ENCODE peak calls at places on chromosomes 11 and 22, in five cellular contexts. E, L, V, Q and A are unnamed samples.

GRCh38 chr11:84249344-84250135 is 963.4 kb upstream of the CCDC90B start:
- DNase-seq in L (no peak), Q (no peak), E (no peak), V (peak), A (no peak)

GRCh38 chr11:134580635-134581025 is 168.6 kb upstream of the B3GAT1 start:
- DNase-seq in E (no peak), L (no peak), V (no peak), Q (no peak), A (no peak)

GRCh38 chr11:65060913-65061408 is 2.6 kb upstream of the NAALADL1 start:
- DNase-seq in E (no peak), V (no peak), L (no peak), Q (no peak), A (no peak)

GRCh38 chr11:78205256-78205655 is 16.5 kb downstream of the USP35 start:
- DNase-seq in Q (no peak), E (no peak), L (no peak), V (no peak), A (no peak)

GRCh38 chr11:96036863-96037262 is 113.0 kb upstream of the MTMR2 start:
- DNase-seq in L (no peak), E (no peak), V (no peak), Q (no peak), A (no peak)

GRCh38 chr11:15104166-15104565 is 10.6 kb upstream of the INSC start:
- DNase-seq in E (no peak), Q (no peak), L (no peak), V (peak), A (no peak)

GRCh38 chr11:58490827-58491226 is 17.1 kb downstream of the OR5B21 start:
- DNase-seq in E (no peak), L (no peak), V (no peak), Q (no peak), A (no peak)

GRCh38 chr11:123197711-123198110 is 2.7 kb upstream of the CLMP start:
- DNase-seq in E (no peak), V (peak), Q (peak), L (no peak), A (no peak)

GRCh38 chr22:42222140-42222539 is 48.3 kb downstream of the TCF20 start:
- DNase-seq in V (no peak), L (no peak), Q (no peak), E (no peak), A (no peak)

GRCh38 chr22:37162221-37163095 is 12.7 kb upstream of the IL2RB start:
- DNase-seq in Q (no peak), V (no peak), L (peak), E (peak), A (no peak)

GRCh38 chr22:38924197-38924952 is 33.0 kb upstream of the APOBEC3A start:
- DNase-seq in Q (peak), V (peak), L (no peak), E (no peak), A (no peak)

GRCh38 chr11:1679881-1680280 is 17.1 kb upstream of the KRTAP5-6 start:
- DNase-seq in E (no peak), L (no peak), Q (no peak), V (no peak), A (no peak)

GRCh38 chr11:65295571-65296338 is 18.9 kb upstream of the CDC42EP2 start:
- DNase-seq in Q (no peak), L (no peak), E (no peak), V (no peak), A (no peak)